ENCODE peak calls at places on chromosome 10, in four cellular contexts. Z is A549, G is Panc1, K is HepG2. A is an unnamed sample.

GRCh38 chr10:90602815-90603600 is 254.8 kb downstream of the HTR7 start:
- DNase-seq in Z (no peak), G (no peak), K (no peak), A (no peak)

GRCh38 chr10:74967850-74968620 is 141.6 kb downstream of the KAT6B start:
- DNase-seq in Z (peak; percentile 5), G (no peak), K (peak; percentile 37), A (peak; percentile 17)

GRCh38 chr10:480928-481551 is 208.4 kb downstream of the DIP2C start:
- DNase-seq in Z (no peak), G (no peak), K (no peak), A (no peak)

GRCh38 chr10:122199070-122199469 is 72.0 kb upstream of the BTBD16 start:
- DNase-seq in Z (no peak), G (no peak), K (no peak), A (no peak)

GRCh38 chr10:68560201-68560915 is at the start of gene TET1:
- DNase-seq in Z (peak; percentile 61), G (no peak), K (peak; percentile 64), A (peak; percentile 96)

GRCh38 chr10:60414877-60415585 is 25.4 kb upstream of the ANK3 start:
- DNase-seq in Z (peak; percentile 27), G (no peak), K (no peak), A (peak; percentile 48)

GRCh38 chr10:108434818-108435217 is 1270.3 kb upstream of the SORCS1 start:
- DNase-seq in Z (no peak), G (no peak), K (no peak), A (peak; percentile 5)

GRCh38 chr10:6072215-6072941 is 10.2 kb upstream of the IL2RA start:
- DNase-seq in Z (no peak), G (no peak), K (no peak), A (no peak)

GRCh38 chr10:132460071-132460470 is 63.1 kb downstream of the PWWP2B start:
- DNase-seq in Z (no peak), G (no peak), K (no peak), A (no peak)

GRCh38 chr10:71600856-71601255 is 118.7 kb downstream of the C10orf105 start:
- DNase-seq in Z (no peak), G (no peak), K (no peak), A (no peak)

GRCh38 chr10:130190737-130191115 is 54.5 kb downstream of the GLRX3 start:
- DNase-seq in Z (no peak), G (no peak), K (no peak), A (peak; percentile 38)

GRCh38 chr10:27620425-27621397 is 116.6 kb downstream of the RAB18 start:
- DNase-seq in Z (no peak), G (no peak), K (no peak), A (no peak)

GRCh38 chr10:132652936-132653590 is 115.5 kb downstream of the INPP5A start:
- DNase-seq in Z (no peak), G (no peak), K (no peak), A (no peak)

GRCh38 chr10:46236537-46236887 is 50.3 kb upstream of the ANTXRL start:
- DNase-seq in Z (no peak), G (no peak), K (no peak), A (no peak)

GRCh38 chr10:7410800-7411670 is at the start of gene SFMBT2:
- DNase-seq in Z (peak; percentile 75), G (no peak), K (no peak), A (peak; percentile 91)

GRCh38 chr10:25756784-25757183 is 177.2 kb upstream of the MYO3A start:
- DNase-seq in Z (no peak), G (no peak), K (no peak), A (no peak)

GRCh38 chr10:95445223-95445836 is 115.8 kb downstream of the SORBS1 start:
- DNase-seq in Z (peak; percentile 42), G (peak; percentile 24), K (no peak), A (no peak)

GRCh38 chr10:84783386-84783785 is 455.0 kb downstream of the CCSER2 start:
- DNase-seq in Z (peak; percentile 40), G (peak; percentile 17), K (peak; percentile 17), A (peak; percentile 65)

GRCh38 chr10:43667317-43667731 is 18.6 kb upstream of the ZNF32 start:
- DNase-seq in Z (peak; percentile 24), G (no peak), K (no peak), A (peak; percentile 79)

GRCh38 chr10:117899181-117899683 is 147.5 kb downstream of the RAB11FIP2 start:
- DNase-seq in Z (no peak), G (no peak), K (no peak), A (no peak)

GRCh38 chr10:43953672-43954071 is 305.0 kb upstream of the ZNF32 start:
- DNase-seq in Z (no peak), G (no peak), K (no peak), A (no peak)

GRCh38 chr10:4662576-4663161 is 163.3 kb upstream of the AKR1E2 start:
- DNase-seq in Z (peak; percentile 80), G (no peak), K (no peak), A (no peak)

GRCh38 chr10:4658777-4659176 is 167.2 kb upstream of the AKR1E2 start:
- DNase-seq in Z (no peak), G (no peak), K (peak; percentile 15), A (no peak)

GRCh38 chr10:4661572-4662255 is 164.3 kb upstream of the AKR1E2 start:
- DNase-seq in Z (no peak), G (no peak), K (peak; percentile 78), A (no peak)

DNA sequence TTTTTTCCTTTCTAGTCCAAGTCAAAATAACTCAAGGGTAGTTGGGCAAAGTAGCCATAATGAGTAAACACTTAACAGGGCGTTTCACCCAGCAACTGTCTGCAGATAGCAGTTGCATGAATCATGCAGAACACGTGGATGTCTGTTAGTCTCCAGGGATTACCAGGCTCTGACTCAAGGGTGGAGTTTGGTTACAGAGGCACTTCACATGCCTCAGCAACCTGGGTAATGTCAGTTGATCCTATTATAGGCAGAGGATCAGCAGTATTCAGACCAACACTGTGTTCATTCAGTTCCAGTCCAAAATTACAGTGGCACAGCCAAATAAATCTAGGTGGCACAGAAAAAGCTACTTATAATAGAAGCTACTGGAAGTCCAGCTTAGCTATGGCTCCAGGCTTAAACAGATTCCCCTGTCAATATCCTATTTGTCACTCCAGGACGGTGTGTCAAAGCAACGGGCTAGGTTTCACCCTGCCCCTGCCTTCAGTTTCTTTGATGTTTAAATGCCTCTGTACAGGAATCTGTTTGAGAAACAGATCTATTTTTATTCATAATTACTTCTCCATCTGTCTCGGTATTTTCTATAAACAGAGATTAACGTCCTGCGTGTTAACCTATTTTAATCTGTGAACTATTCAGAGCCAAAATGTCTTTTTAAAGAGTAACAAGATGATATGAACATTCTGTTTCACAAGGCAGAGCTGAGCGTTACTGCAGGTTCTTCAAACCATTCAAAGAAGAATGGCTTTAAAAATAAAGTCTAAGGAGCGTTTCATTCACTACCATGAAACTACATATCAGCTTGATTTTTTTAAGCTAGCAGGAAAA is 162.6 kb upstream of the AKR1E2 start:
- DNase-seq in Z (peak; percentile 98), G (peak; percentile 94), K (peak; percentile 85), A (peak; percentile 11)
- TF ChIP-seq REST in Z (no peak), G (no peak), K (no peak), A (no peak)

GRCh38 chr10:101031128-101031795 is at the start of the genes PDZD7 and SFXN3:
- DNase-seq in Z (peak; percentile 95), G (no peak), K (peak; percentile 79), A (peak; percentile 97)

GRCh38 chr10:101031796-101032636 is 982 bp downstream of the SFXN3 start:
- DNase-seq in Z (peak; percentile 65), G (no peak), K (peak; percentile 49), A (peak; percentile 84)

GRCh38 chr10:101030492-101031127 is 319 bp downstream of the PDZD7 start:
- DNase-seq in Z (no peak), G (no peak), K (no peak), A (peak; percentile 57)

GRCh38 chr10:101035314-101035713 is 4.3 kb downstream of the SFXN3 start:
- DNase-seq in Z (no peak), G (no peak), K (no peak), A (no peak)

DNA sequence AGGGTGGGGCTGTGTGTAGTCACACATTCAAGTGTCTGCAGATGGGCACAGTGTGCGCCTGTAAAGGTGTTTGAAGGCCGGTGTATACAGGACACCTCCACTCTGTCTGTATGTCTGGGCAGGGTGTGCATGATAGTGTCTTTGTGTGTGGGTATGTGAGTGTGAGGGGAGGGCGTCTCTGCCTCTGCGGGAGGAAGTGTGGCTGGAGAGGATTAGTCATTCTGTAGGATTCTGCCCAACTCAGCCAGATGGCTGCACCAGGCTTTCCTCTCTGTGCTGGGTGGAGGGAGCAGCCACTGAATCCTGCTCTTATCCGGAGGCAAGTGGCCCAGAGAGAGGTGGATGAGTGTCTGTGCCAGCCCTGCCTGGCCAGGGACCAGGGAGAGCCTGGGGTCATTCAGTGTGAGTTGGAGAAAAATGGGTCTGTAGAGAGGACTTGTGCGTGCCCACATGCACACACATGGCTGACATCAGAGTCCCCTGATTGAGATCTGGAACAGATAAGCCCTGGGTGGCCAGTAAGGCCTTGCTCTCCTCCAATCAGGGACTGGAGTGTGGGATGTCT is 1.7 kb downstream of the SFXN3 start:
- DNase-seq in Z (peak; percentile 65), G (no peak), K (peak; percentile 44), A (no peak)
- TF ChIP-seq REST in Z (no peak), G (no peak), K (no peak), A (no peak)

GRCh38 chr10:87684001-87684628 is 24.4 kb downstream of the PAPSS2 start:
- DNase-seq in Z (no peak), G (no peak), K (no peak), A (no peak)
- TF ChIP-seq REST in Z (no peak), G (no peak), K (no peak), A (no peak)

GRCh38 chr10:100859204-100859763 is 53.5 kb upstream of the SLF2 start:
- DNase-seq in Z (no peak), G (no peak), K (no peak), A (peak; percentile 37)
- TF ChIP-seq REST in Z (peak; percentile 35), G (peak; percentile 50), K (no peak), A (peak; percentile 41)

GRCh38 chr10:127932521-127933270 is 25.8 kb downstream of the PTPRE start:
- DNase-seq in Z (no peak), G (no peak), K (no peak), A (no peak)

GRCh38 chr10:127934383-127934782 is 27.5 kb downstream of the PTPRE start:
- DNase-seq in Z (no peak), G (no peak), K (no peak), A (no peak)

GRCh38 chr10:127937069-127937468 is 30.2 kb downstream of the PTPRE start:
- DNase-seq in Z (no peak), G (no peak), K (no peak), A (peak; percentile 18)

GRCh38 chr10:127937915-127938440 is 31.1 kb downstream of the PTPRE start:
- DNase-seq in Z (no peak), G (no peak), K (no peak), A (no peak)

DNA sequence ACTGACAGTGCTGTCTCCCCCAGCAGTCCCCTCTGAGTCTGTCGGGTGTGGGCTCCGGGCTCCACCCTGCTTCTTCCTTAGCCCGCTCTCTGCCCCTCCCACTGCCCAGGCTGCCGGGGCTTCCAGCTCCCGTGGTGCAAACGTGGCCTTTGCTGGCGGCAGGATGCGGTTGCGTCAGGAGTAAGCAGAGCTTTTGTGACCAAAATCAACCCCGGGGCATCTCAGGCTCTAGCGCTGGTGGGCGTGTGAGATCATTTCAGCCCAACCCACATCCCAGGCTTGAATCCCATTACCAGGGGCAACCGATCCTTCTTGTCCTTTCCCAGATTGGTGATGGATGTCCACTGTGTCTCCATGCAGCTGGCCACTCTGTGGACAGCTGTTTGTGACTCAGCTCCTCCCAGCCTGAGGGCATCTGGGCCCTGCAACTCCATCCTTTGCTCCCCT is 28.2 kb downstream of the PTPRE start:
- DNase-seq in Z (no peak), G (no peak), K (no peak), A (no peak)
- TF ChIP-seq REST in Z (no peak), G (no peak), K (no peak), A (no peak)

GRCh38 chr10:109723305-109723704 is 200.0 kb downstream of the XPNPEP1 start:
- DNase-seq in Z (no peak), G (no peak), K (no peak), A (no peak)
- TF ChIP-seq REST in Z (no peak), G (no peak), K (no peak), A (peak; percentile 52)

GRCh38 chr10:23438547-23439451 is at the start of gene OTUD1:
- DNase-seq in Z (peak; percentile 91), G (peak; percentile 24), K (peak; percentile 78), A (peak; percentile 96)
- TF ChIP-seq REST in Z (no peak), G (no peak), K (no peak), A (no peak)